ENCODE peak calls at places on chromosomes 5 and 9, in nine cellular contexts. P, G, O, K, W, S, Q, V and B are unnamed samples.

GRCh38 chr9:87383341-87384150 is 114.1 kb upstream of the DAPK1 start:
- DNase-seq in Q (no peak), G (no peak), S (no peak), W (no peak), V (no peak), P (no peak), O (no peak), K (no peak), B (no peak)

GRCh38 chr9:77440057-77440456 is 208.1 kb downstream of the GNA14 start:
- DNase-seq in K (no peak), P (no peak), O (peak; percentile 42), V (peak; percentile 27), S (no peak), G (no peak), Q (peak; percentile 18), W (no peak), B (peak; percentile 90)

GRCh38 chr9:97992219-97992618 is 9.1 kb downstream of the ANP32B start:
- DNase-seq in K (no peak), V (no peak), S (no peak), Q (no peak), O (no peak), W (no peak), P (no peak), G (no peak), B (no peak)

GRCh38 chr5:117302949-117303348 is 728.3 kb upstream of the SEMA6A start:
- DNase-seq in P (no peak), Q (no peak), K (no peak), W (no peak), G (no peak), O (no peak), V (no peak), S (no peak), B (no peak)

GRCh38 chr9:94860678-94861588 is 134.4 kb downstream of the AOPEP start:
- DNase-seq in Q (no peak), O (peak; percentile 65), W (peak; percentile 94), K (no peak), V (peak; percentile 57), G (no peak), S (no peak), P (peak; percentile 84), B (peak; percentile 92)

GRCh38 chr9:36632892-36633291 is 60.2 kb downstream of the MELK start:
- DNase-seq in W (peak; percentile 34), V (peak; percentile 60), Q (no peak), G (no peak), P (peak; percentile 50), K (peak; percentile 67), S (no peak), O (no peak), B (peak; percentile 26)

GRCh38 chr9:122684851-122685250 is 9.9 kb downstream of the OR1L3 start:
- DNase-seq in O (no peak), P (no peak), W (no peak), Q (no peak), V (no peak), G (no peak), S (no peak), K (no peak), B (no peak)

GRCh38 chr9:34612788-34613390 is 992 bp upstream of the RPP25L start:
- DNase-seq in W (peak; percentile 79), V (peak; percentile 77), S (peak; percentile 72), G (peak; percentile 78), K (peak; percentile 77), O (no peak), P (peak; percentile 86), Q (peak; percentile 75), B (peak; percentile 35)

GRCh38 chr9:38208206-38208901 is 139.3 kb upstream of the SHB start:
- DNase-seq in O (no peak), K (no peak), Q (no peak), G (no peak), V (no peak), P (no peak), S (no peak), W (peak; percentile 47), B (no peak)

GRCh38 chr9:842918-843468 is 1.5 kb downstream of the DMRT1 start:
- DNase-seq in S (no peak), V (no peak), G (no peak), K (no peak), Q (no peak), P (no peak), W (no peak), O (no peak), B (no peak)

GRCh38 chr5:142972064-142972463 is 201.9 kb downstream of the ARHGAP26 start:
- DNase-seq in G (no peak), Q (no peak), S (no peak), O (no peak), W (no peak), K (no peak), P (no peak), V (no peak), B (no peak)

GRCh38 chr5:3116366-3116765 is 364.9 kb upstream of the IRX2 start:
- DNase-seq in V (no peak), O (no peak), P (no peak), S (no peak), G (no peak), W (no peak), K (no peak), Q (no peak), B (no peak)

GRCh38 chr9:110980261-110980660 is 58.0 kb downstream of the LPAR1 start:
- DNase-seq in O (no peak), P (no peak), Q (no peak), V (no peak), G (no peak), K (no peak), S (no peak), W (no peak), B (no peak)
- TF ChIP-seq CTCF in O (no peak), P (no peak), Q (no peak), V (no peak), G (no peak), K (no peak), S (no peak), W (no peak), B (no peak)

GRCh38 chr9:125748511-125749099 is 1.4 kb downstream of the PBX3 start:
- DNase-seq in Q (peak; percentile 14), W (no peak), P (no peak), V (no peak), K (no peak), G (no peak), S (no peak), O (no peak), B (no peak)

GRCh38 chr9:125750656-125751035 is 3.5 kb downstream of the PBX3 start:
- DNase-seq in S (no peak), W (no peak), P (no peak), V (peak; percentile 42), K (no peak), G (no peak), O (no peak), Q (no peak), B (no peak)

GRCh38 chr9:125747765-125748510 is 765 bp downstream of the PBX3 start:
- DNase-seq in Q (peak; percentile 51), S (peak; percentile 32), K (no peak), G (no peak), W (peak; percentile 56), P (peak; percentile 27), O (no peak), V (peak; percentile 40), B (no peak)

GRCh38 chr9:125749951-125750655 is 2.9 kb downstream of the PBX3 start:
- DNase-seq in S (no peak), K (no peak), V (peak; percentile 30), G (no peak), P (no peak), Q (no peak), W (no peak), O (no peak), B (peak; percentile 23)

GRCh38 chr9:125749287-125749935 is 2.2 kb downstream of the PBX3 start:
- DNase-seq in K (no peak), S (no peak), O (no peak), G (no peak), W (no peak), Q (no peak), P (no peak), V (no peak), B (no peak)
- H3K4me3 ChIP-seq in K (peak overlapping the region; percentile 84), S (peak overlapping the region; percentile 97), O (peak overlapping the region; percentile 89), G (peak overlapping the region; percentile 82), W (peak overlapping the region; percentile 89), Q (peak overlapping the region; percentile 87), P (no peak overlapping the region), V (peak overlapping the region; percentile 67), B (peak overlapping the region; percentile 88)

DNA sequence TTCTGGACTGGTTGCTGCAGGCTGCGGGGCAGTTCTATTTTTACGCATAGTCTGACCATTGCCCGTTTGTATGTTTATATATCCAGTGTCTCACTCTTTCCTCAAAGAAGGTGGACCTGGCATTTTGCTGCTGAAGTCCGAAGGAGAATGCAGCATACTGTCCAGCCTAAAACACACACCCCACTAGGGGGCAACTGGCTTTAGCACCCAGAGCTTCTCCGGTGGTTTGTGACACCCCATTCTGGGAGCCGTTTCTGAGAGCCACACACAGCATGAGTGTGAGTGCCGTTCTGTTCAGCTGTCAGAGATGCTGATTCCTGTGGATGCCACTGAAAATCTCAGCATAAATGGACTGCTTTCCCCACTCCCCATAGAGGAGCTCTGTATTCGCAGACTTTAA is 290.5 kb upstream of the TAS2R1 start:
- DNase-seq in V (no peak), Q (no peak), G (no peak), W (peak; percentile 9), P (no peak), K (no peak), S (no peak), O (no peak), B (no peak)
- TF ChIP-seq CTCF in V (no peak), Q (no peak), G (no peak), W (no peak), P (no peak), K (no peak), S (no peak), O (no peak), B (no peak)

GRCh38 chr5:174235226-174235992 is 189.9 kb downstream of the NSG2 start:
- DNase-seq in G (no peak), S (no peak), W (no peak), K (no peak), Q (peak; percentile 16), P (no peak), O (no peak), V (no peak), B (peak; percentile 97)

GRCh38 chr5:174234388-174234787 is 188.9 kb downstream of the NSG2 start:
- DNase-seq in S (no peak), W (no peak), G (no peak), V (no peak), P (no peak), O (no peak), K (no peak), Q (no peak), B (no peak)

GRCh38 chr5:174229640-174230350 is 184.3 kb downstream of the NSG2 start:
- DNase-seq in V (peak; percentile 31), G (no peak), S (no peak), W (no peak), Q (no peak), O (peak; percentile 39), P (no peak), K (no peak), B (peak; percentile 94)

GRCh38 chr5:174229068-174229467 is 183.6 kb downstream of the NSG2 start:
- DNase-seq in K (no peak), V (no peak), P (no peak), O (no peak), G (no peak), W (no peak), Q (no peak), S (no peak), B (no peak)

DNA sequence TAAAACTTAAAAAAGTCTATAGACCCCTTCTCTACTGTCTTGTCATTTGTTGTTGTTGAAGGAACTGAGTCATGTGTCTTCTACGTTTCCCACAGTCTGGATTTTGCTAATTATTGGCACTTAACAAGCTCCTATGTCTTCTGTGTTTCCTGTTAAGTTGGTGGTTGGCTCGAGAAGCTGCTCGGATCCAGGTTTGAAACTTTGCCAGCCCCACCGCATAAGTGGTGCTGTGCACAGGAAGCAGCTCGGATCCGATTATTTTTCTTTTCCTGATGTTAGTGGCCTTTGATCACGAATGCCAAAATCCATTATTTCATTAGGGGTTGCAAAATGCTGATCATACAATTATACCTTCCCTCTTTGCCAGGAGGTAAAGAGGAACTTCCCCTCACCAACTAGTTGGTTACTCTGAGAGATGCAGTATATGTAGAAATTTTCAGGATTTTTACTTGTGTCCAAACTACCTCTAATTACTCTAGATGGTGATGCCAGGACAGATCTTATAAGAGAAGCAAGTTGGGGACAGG is 186.5 kb downstream of the NSG2 start:
- DNase-seq in P (no peak), O (no peak), G (no peak), S (no peak), W (no peak), Q (no peak), V (peak; percentile 30), K (peak; percentile 2), B (peak; percentile 94)
- H3K4me3 ChIP-seq in P (no peak overlapping the region), O (no peak overlapping the region), G (no peak overlapping the region), S (no peak overlapping the region), W (no peak overlapping the region), Q (no peak overlapping the region), V (no peak overlapping the region), K (no peak overlapping the region), B (no peak overlapping the region)